ENCODE peak calls at places on chromosomes 7 and 10, in nine cellular contexts. Z is right lobe of liver, T is sigmoid colon, D is A549, W is stomach, U is H1, E is testis, Q is lower leg skin, R is spleen. B is an unnamed sample.

GRCh38 chr10:119395287-119396007 is 147.1 kb downstream of the RGS10 start:
- DNase-seq in Z (peak; percentile 44), T (peak; percentile 75), D (no peak), W (peak; percentile 35), U (no peak), E (peak; percentile 46), Q (no peak), R (peak; percentile 88), B (peak; percentile 58)

GRCh38 chr10:305034-305433 is 169.8 kb downstream of the ZMYND11 start:
- DNase-seq in Z (no peak), T (no peak), D (no peak), W (no peak), U (no peak), E (no peak), Q (no peak), R (no peak), B (no peak)

GRCh38 chr7:150784954-150785353 is 15.2 kb downstream of the TMEM176B start:
- DNase-seq in Z (peak; percentile 58), T (no peak), D (no peak), W (no peak), U (no peak), E (peak; percentile 44), Q (no peak), R (no peak), B (no peak)

GRCh38 chr10:117162093-117163021 is 24.3 kb upstream of the VAX1 start:
- DNase-seq in Z (no peak), T (no peak), D (no peak), W (no peak), U (no peak), E (no peak), Q (no peak), R (no peak), B (no peak)

GRCh38 chr7:13044309-13044708 is 356.9 kb downstream of the ARL4A start:
- DNase-seq in Z (no peak), T (no peak), D (peak; percentile 60), W (no peak), U (no peak), E (no peak), Q (no peak), R (no peak), B (no peak)

GRCh38 chr7:127885843-127886242 is 145.4 kb downstream of the LRRC4 start:
- DNase-seq in Z (no peak), T (no peak), D (no peak), W (no peak), U (no peak), E (no peak), Q (peak; percentile 20), R (no peak), B (no peak)

GRCh38 chr7:3087243-3087642 is 43.6 kb upstream of the CARD11 start:
- DNase-seq in Z (no peak), T (no peak), D (no peak), W (no peak), U (no peak), E (no peak), Q (no peak), R (no peak), B (no peak)

GRCh38 chr10:95513941-95514392 is 47.2 kb downstream of the SORBS1 start:
- DNase-seq in Z (peak; percentile 61), T (peak; percentile 86), D (peak; percentile 37), W (peak; percentile 65), U (no peak), E (no peak), Q (no peak), R (no peak), B (no peak)

GRCh38 chr7:33669251-33669670 is 236.1 kb upstream of the BMPER start:
- DNase-seq in Z (no peak), T (no peak), D (peak; percentile 41), W (no peak), U (no peak), E (no peak), Q (no peak), R (no peak), B (no peak)

GRCh38 chr10:114043532-114044250 is at the start of gene ADRB1:
- DNase-seq in Z (peak; percentile 74), T (peak; percentile 94), D (peak; percentile 88), W (peak; percentile 87), U (no peak), E (peak; percentile 57), Q (peak; percentile 72), R (peak; percentile 89), B (peak; percentile 75)

GRCh38 chr10:50788951-50789904 is 49.5 kb downstream of the ASAH2B start:
- DNase-seq in Z (peak; percentile 27), T (no peak), D (peak; percentile 47), W (no peak), U (no peak), E (no peak), Q (no peak), R (no peak), B (no peak)

GRCh38 chr7:129748710-129749109 is 137.2 kb downstream of the NRF1 start:
- DNase-seq in Z (no peak), T (no peak), D (no peak), W (no peak), U (no peak), E (no peak), Q (no peak), R (no peak), B (no peak)

GRCh38 chr7:45570797-45571196 is 3.4 kb upstream of the ADCY1 start:
- DNase-seq in Z (no peak), T (no peak), D (no peak), W (no peak), U (no peak), E (no peak), Q (no peak), R (no peak), B (no peak)

GRCh38 chr10:21926949-21927348 is 76.6 kb downstream of the DNAJC1 start:
- DNase-seq in Z (no peak), T (no peak), D (peak; percentile 74), W (no peak), U (no peak), E (no peak), Q (no peak), R (no peak), B (no peak)

GRCh38 chr10:97321807-97322195 is 2.7 kb downstream of the FRAT1 start:
- DNase-seq in Z (no peak), T (no peak), D (no peak), W (no peak), U (no peak), E (no peak), Q (no peak), R (no peak), B (no peak)

GRCh38 chr10:34956756-34957155 is 133.4 kb downstream of the CUL2 start:
- DNase-seq in Z (no peak), T (no peak), D (peak; percentile 33), W (no peak), U (no peak), E (no peak), Q (no peak), R (no peak), B (no peak)

GRCh38 chr7:8064828-8065227 is 96.2 kb downstream of the GLCCI1 start:
- DNase-seq in Z (no peak), T (no peak), D (no peak), W (no peak), U (no peak), E (no peak), Q (no peak), R (no peak), B (no peak)

GRCh38 chr10:98971464-98971863 is 264.2 kb downstream of the HPSE2 start:
- DNase-seq in Z (no peak), T (no peak), D (no peak), W (no peak), U (no peak), E (no peak), Q (no peak), R (no peak), B (no peak)

GRCh38 chr10:84205049-84205852 is 10.9 kb downstream of the CDHR1 start:
- DNase-seq in Z (peak; percentile 45), T (no peak), D (peak; percentile 61), W (peak; percentile 36), U (peak; percentile 89), E (peak; percentile 72), Q (no peak), R (peak; percentile 88), B (peak; percentile 55)

GRCh38 chr7:150971242-150972048 is 6.7 kb downstream of the KCNH2 start:
- DNase-seq in Z (no peak), T (no peak), D (no peak), W (no peak), U (no peak), E (peak; percentile 83), Q (no peak), R (no peak), B (no peak)

DNA sequence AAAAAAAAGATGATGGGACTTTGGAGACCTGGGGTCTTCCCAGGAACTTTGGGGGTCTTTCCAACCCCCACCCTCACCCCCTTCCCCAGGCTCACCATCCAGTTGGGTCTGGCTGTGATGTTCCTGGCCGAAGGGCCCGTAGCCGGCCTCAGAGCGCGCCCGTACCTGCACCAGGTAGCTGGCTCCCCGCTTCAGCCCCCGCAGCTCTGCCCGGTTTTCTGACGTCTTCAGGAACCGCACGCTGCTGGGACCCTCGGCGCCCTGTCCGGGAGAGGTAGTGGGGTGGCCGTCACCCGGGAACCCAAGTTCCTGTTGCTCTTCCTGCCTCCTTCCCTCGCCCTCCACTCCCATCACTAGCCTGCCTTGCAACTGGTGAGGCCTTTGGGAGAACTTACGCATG is 10.2 kb downstream of the EPHB4 start:
- DNase-seq in Z (no peak), T (no peak), D (no peak), W (no peak), U (no peak), E (no peak), Q (no peak), R (no peak), B (no peak)
- TF ChIP-seq POLR2A in Z (no peak), T (no peak), D (no peak), W (no peak), U (no peak), E (no peak), Q (no peak), R (no peak), B (no peak)

GRCh38 chr7:5661941-5662340 is 119.5 kb downstream of the RNF216 start:
- DNase-seq in Z (no peak), T (no peak), D (no peak), W (no peak), U (no peak), E (no peak), Q (no peak), R (no peak), B (no peak)
- TF ChIP-seq POLR2A in Z (no peak), T (no peak), D (no peak), W (no peak), U (no peak), E (no peak), Q (no peak), R (no peak), B (no peak)

GRCh38 chr10:133378251-133379096 is 588 bp upstream of the PAOX start:
- DNase-seq in Z (peak; percentile 84), T (peak; percentile 81), D (peak; percentile 45), W (peak; percentile 75), U (peak; percentile 82), E (peak; percentile 70), Q (peak; percentile 44), R (peak; percentile 96), B (no peak)
- TF ChIP-seq POLR2A in Z (peak; percentile 51), T (peak; percentile 34), D (peak; percentile 36), W (no peak), U (no peak), E (no peak), Q (no peak), R (peak; percentile 15), B (no peak)

DNA sequence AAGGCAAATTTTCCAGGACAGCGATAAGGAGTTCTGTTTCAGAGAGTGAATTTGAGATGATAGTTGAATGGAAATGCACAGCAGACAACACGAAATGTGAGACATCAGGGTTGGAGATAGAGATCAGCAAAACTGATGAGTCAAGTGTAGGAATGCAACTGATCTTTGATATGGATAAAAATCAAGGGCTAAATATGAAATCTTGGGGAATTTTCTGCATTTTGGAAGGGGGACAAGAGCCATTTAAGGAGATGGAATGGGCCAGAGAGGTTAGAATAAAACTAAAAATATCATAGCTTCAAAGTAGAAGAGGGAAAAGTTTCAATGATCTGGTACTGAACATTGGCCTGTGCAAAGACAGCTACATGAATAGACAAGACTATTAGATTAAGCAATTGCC is 11.5 kb downstream of the CISD1 start:
- DNase-seq in Z (no peak), T (no peak), D (no peak), W (no peak), U (no peak), E (no peak), Q (no peak), R (no peak), B (no peak)
- TF ChIP-seq POLR2A in Z (no peak), T (no peak), D (no peak), W (no peak), U (no peak), E (no peak), Q (no peak), R (no peak), B (no peak)